ENCODE peak calls at places on chromosomes 5 and 9, in four cellular contexts. K, E, N and G are unnamed samples.

GRCh38 chr5:171275822-171276544 is 33.1 kb upstream of the TLX3 start:
- DNase-seq in K (no peak), E (no peak), N (no peak), G (no peak)

GRCh38 chr5:43244823-43245565 is 53.0 kb downstream of the NIM1K start:
- DNase-seq in K (no peak), E (no peak), N (peak), G (no peak)

GRCh38 chr9:87063883-87064282 is 116.6 kb upstream of the GAS1 start:
- DNase-seq in K (no peak), E (no peak), N (no peak), G (no peak)

GRCh38 chr5:22649076-22649475 is 204.1 kb downstream of the CDH12 start:
- DNase-seq in K (no peak), E (no peak), N (no peak), G (no peak)

GRCh38 chr5:146111409-146111808 is 6.0 kb upstream of the PLAC8L1 start:
- DNase-seq in K (no peak), E (peak), N (no peak), G (no peak)

GRCh38 chr9:82466616-82467251 is 478.2 kb downstream of the SPATA31D1 start:
- DNase-seq in K (peak), E (no peak), N (no peak), G (peak)

GRCh38 chr5:122586351-122586750 is 188.5 kb upstream of the SNX2 start:
- DNase-seq in K (no peak), E (no peak), N (no peak), G (no peak)

GRCh38 chr9:94760646-94761045 is 34.1 kb downstream of the AOPEP start:
- DNase-seq in K (no peak), E (no peak), N (no peak), G (no peak)

GRCh38 chr5:150647275-150648251 is 7.1 kb downstream of the SYNPO start:
- DNase-seq in K (no peak), E (no peak), N (no peak), G (no peak)

GRCh38 chr9:117013596-117013995 is 326.5 kb downstream of the TRIM32 start:
- DNase-seq in K (no peak), E (no peak), N (no peak), G (no peak)

GRCh38 chr5:10478436-10478835 is 36.8 kb downstream of the ROPN1L start:
- DNase-seq in K (no peak), E (no peak), N (no peak), G (no peak)

GRCh38 chr9:2215941-2216441 is 200.8 kb downstream of the SMARCA2 start:
- DNase-seq in K (no peak), E (no peak), N (no peak), G (no peak)

GRCh38 chr9:123589666-123590239 is 233.8 kb downstream of the CRB2 start:
- DNase-seq in K (no peak), E (no peak), N (no peak), G (no peak)

GRCh38 chr9:135146766-135147472 is 59.5 kb downstream of the OLFM1 start:
- DNase-seq in K (no peak), E (no peak), N (no peak), G (no peak)

GRCh38 chr5:7926296-7926695 is 57.3 kb downstream of the MTRR start:
- DNase-seq in K (no peak), E (no peak), N (no peak), G (no peak)

GRCh38 chr9:106075991-106076390 is 381.6 kb downstream of the TMEM38B start:
- DNase-seq in K (no peak), E (no peak), N (no peak), G (no peak)

GRCh38 chr5:20248102-20248501 is 260.1 kb upstream of the CDH18 start:
- DNase-seq in K (no peak), E (no peak), N (no peak), G (no peak)

GRCh38 chr9:88026133-88026510 is 51.8 kb upstream of the CDK20 start:
- DNase-seq in K (no peak), E (no peak), N (no peak), G (no peak)

GRCh38 chr5:27639005-27639612 is 600.7 kb upstream of the CDH9 start:
- DNase-seq in K (no peak), E (no peak), N (no peak), G (no peak)

GRCh38 chr5:41071975-41072374 is 833 bp upstream of the MROH2B start:
- DNase-seq in K (no peak), E (no peak), N (no peak), G (no peak)

GRCh38 chr5:128036961-128037360 is 46.6 kb upstream of the SLC12A2 start:
- DNase-seq in K (no peak), E (no peak), N (no peak), G (no peak)

GRCh38 chr9:81595887-81596558 is 93.3 kb downstream of the TLE1 start:
- DNase-seq in K (no peak), E (no peak), N (no peak), G (no peak)

GRCh38 chr9:128164332-128164885 is 4.3 kb downstream of the BBLN start:
- DNase-seq in K (no peak), E (no peak), N (no peak), G (no peak)
- TF ChIP-seq BHLHE40 in K (no peak), E (no peak), N (no peak), G (no peak)

GRCh38 chr9:127586096-127586495 is 26.0 kb upstream of the STXBP1 start:
- DNase-seq in K (no peak), E (no peak), N (no peak), G (no peak)

GRCh38 chr9:127583605-127584053 is 28.4 kb upstream of the STXBP1 start:
- DNase-seq in K (no peak), E (no peak), N (no peak), G (no peak)

GRCh38 chr9:127587966-127588365 is 24.1 kb upstream of the STXBP1 start:
- DNase-seq in K (no peak), E (no peak), N (no peak), G (no peak)

GRCh38 chr9:127586537-127586936 is 25.5 kb upstream of the STXBP1 start:
- DNase-seq in K (peak), E (peak), N (no peak), G (peak)

GRCh38 chr9:127585161-127585750 is 26.8 kb upstream of the STXBP1 start:
- DNase-seq in K (no peak), E (no peak), N (no peak), G (no peak)
- TF ChIP-seq FOXK2 in K (no peak), E (no peak), N (no peak), G (no peak)

GRCh38 chr9:84669293-84670105 is at the start of gene NTRK2:
- DNase-seq in K (no peak), E (no peak), N (no peak), G (peak)
- TF ChIP-seq FOXM1 in K (no peak), E (no peak), N (no peak), G (no peak)

GRCh38 chr5:139822553-139823425 is 27.2 kb downstream of the PSD2 start:
- DNase-seq in K (no peak), E (no peak), N (no peak), G (no peak)

GRCh38 chr5:139821806-139822552 is 26.4 kb downstream of the PSD2 start:
- DNase-seq in K (no peak), E (no peak), N (no peak), G (no peak)

GRCh38 chr5:139820130-139820529 is 24.5 kb downstream of the PSD2 start:
- DNase-seq in K (no peak), E (no peak), N (no peak), G (no peak)

GRCh38 chr5:139820606-139821005 is 25.0 kb downstream of the PSD2 start:
- DNase-seq in K (no peak), E (no peak), N (no peak), G (no peak)

DNA sequence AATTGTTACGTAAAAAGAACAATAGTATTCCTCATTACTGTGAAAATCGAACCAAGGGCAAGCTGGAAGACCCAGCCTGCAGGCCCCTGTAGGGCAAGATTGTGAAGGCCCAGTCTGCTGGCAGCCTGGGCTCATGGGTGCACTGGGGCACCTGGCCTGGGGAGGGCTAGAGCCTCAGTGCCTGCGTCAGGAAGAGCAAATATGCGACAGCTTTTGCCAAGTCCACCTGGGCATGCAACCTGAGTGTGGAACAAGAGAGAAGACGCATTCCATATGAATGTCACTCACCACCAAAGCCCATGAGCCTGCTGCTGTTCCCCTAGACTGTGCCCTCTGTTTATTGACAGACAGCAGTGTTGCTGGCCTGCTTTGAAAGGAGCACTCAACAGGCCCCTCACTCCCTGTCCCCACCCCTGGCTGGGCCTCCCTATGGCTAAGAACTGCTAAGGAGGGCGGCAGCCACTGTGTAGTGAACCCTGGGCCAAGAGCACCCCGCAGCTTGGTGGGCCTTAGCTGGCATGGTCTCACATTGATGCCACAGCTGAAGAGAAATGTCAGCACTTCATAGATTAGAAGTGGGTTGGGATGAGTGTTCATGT is 28.2 kb downstream of the PSD2 start:
- DNase-seq in K (no peak), E (no peak), N (no peak), G (no peak)
- TF ChIP-seq BHLHE40 in K (no peak), E (no peak), N (no peak), G (no peak)

DNA sequence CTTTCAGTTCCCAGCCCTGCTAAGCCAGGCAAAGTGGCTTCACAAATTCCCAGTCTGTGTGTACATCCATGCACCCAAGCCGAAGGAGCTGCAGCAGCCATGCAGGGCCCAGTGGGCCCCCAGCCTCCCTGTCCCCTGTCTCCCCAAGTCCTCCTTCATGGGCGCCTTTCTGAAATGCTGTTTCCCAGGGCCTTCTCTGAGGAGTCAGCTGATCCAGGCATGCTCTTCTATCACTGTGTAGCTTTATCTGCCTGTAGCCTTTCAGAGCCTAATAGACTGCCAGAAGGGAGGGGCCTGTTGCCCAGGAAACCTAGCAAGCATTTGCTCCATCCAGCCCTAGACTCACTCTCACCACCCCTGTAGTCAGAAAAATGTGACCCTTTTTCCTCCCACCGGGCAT is 47.5 kb upstream of the SHC3 start:
- DNase-seq in K (no peak), E (no peak), N (no peak), G (no peak)
- TF ChIP-seq FOXK2 in K (no peak), E (no peak), N (no peak), G (no peak)

GRCh38 chr9:7507539-7508251 is 291.9 kb downstream of the DMAC1 start:
- DNase-seq in K (no peak), E (no peak), N (no peak), G (no peak)
- TF ChIP-seq FOXM1 in K (no peak), E (no peak), N (no peak), G (no peak)

DNA sequence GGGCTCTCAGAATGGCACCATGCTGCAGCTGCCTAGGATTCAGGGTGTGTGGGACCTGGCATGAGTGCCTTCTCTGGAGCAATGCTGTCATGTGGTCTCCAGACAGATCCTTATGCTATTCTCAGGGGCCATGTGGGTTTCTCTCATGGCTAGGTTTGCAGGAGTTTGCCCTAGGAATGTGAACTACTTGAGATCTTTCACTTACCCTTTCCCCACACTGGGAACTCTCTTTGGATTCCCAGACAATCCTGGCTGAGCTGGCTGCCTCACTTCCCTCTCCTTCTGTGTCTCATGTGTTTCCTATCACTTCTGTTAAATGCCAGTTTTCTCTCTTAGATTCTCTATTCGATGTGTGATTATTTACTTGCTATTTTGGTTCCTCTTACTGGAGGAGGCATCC is 270.2 kb upstream of the RASA1 start:
- DNase-seq in K (no peak), E (no peak), N (no peak), G (no peak)
- TF ChIP-seq BHLHE40 in K (no peak), E (no peak), N (no peak), G (no peak)